ENCODE peak calls at places on chromosome 4, in four cellular contexts. Q is K562, L is HepG2, V is HCT116. Y is an unnamed sample.

GRCh38 chr4:78119698-78120097 is 62.6 kb downstream of the FRAS1 start:
- DNase-seq in Q (no peak), V (no peak), L (no peak), Y (no peak)

GRCh38 chr4:39821951-39822350 is 124.0 kb downstream of the UBE2K start:
- DNase-seq in V (no peak), Q (no peak), L (no peak), Y (no peak)

GRCh38 chr4:142719854-142720541 is 126.1 kb downstream of the INPP4B start:
- DNase-seq in Q (no peak), V (peak), L (no peak), Y (no peak)

GRCh38 chr4:151324449-151325319 is 721 bp downstream of the SH3D19 start:
- DNase-seq in L (peak), V (peak), Q (peak), Y (peak)

GRCh38 chr4:183747931-183748664 is 89.0 kb downstream of the TRAPPC11 start:
- DNase-seq in L (no peak), Q (no peak), V (no peak), Y (no peak)

GRCh38 chr4:165945991-165946390 is 73.0 kb downstream of the TLL1 start:
- DNase-seq in L (no peak), Q (no peak), V (no peak), Y (no peak)

GRCh38 chr4:150297861-150298474 is 219.7 kb downstream of the DCLK2 start:
- DNase-seq in V (peak), L (peak), Q (peak), Y (no peak)

GRCh38 chr4:139595989-139596679 is 40.1 kb upstream of the SETD7 start:
- DNase-seq in Q (no peak), L (no peak), V (no peak), Y (no peak)

GRCh38 chr4:39256436-39256835 is 74.1 kb downstream of the WDR19 start:
- DNase-seq in V (no peak), L (no peak), Q (no peak), Y (no peak)

GRCh38 chr4:75683482-75684155 is 10.4 kb upstream of the G3BP2 start:
- DNase-seq in Q (no peak), L (no peak), V (no peak), Y (no peak)

GRCh38 chr4:40328383-40328782 is 6.8 kb upstream of the CHRNA9 start:
- DNase-seq in L (no peak), V (no peak), Q (no peak), Y (no peak)

GRCh38 chr4:85836588-85836987 is 361.6 kb downstream of the ARHGAP24 start:
- DNase-seq in V (no peak), Q (no peak), L (no peak), Y (no peak)
- TF ChIP-seq FOSL1 in V (no peak), Q (no peak), L (no peak), Y (no peak)

GRCh38 chr4:47533689-47534347 is 48.7 kb downstream of the ATP10D start:
- DNase-seq in V (no peak), L (no peak), Q (no peak), Y (no peak)
- TF ChIP-seq FOSL1 in V (no peak), L (no peak), Q (no peak), Y (no peak)

DNA sequence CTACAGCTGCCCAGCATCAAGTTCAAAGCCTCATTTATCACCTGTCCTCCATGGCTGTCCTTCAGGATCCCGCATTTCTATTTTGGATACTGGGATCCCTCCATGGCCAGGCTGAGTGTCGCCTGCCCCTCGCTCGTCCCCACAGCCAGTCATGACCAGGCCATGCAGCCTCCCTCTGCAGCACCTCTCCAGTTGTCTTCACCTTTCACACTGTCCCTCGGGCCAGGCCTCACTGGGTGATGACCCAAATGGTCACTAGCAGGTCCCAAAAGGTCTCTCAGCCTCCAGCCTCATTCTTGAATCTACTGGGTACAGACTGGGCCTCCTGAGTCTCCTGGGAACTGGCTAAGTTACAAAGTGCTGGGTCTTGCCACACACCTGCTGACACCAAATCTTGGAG is 48.7 kb upstream of the HELT start:
- DNase-seq in Q (no peak), L (no peak), V (no peak), Y (no peak)
- TF ChIP-seq FOSL1 in Q (no peak), L (no peak), V (no peak), Y (no peak)

GRCh38 chr4:13483142-13484044 is 747 bp downstream of the RAB28 start:
- DNase-seq in V (peak), Q (peak), L (peak), Y (no peak)
- TF ChIP-seq FOSL1 in V (no peak), Q (no peak), L (no peak), Y (no peak)

GRCh38 chr4:140893939-140894338 is 137.8 kb upstream of the TBC1D9 start:
- DNase-seq in V (no peak), Q (no peak), L (no peak), Y (no peak)
- TF ChIP-seq FOSL1 in V (no peak), Q (no peak), L (no peak), Y (no peak)

DNA sequence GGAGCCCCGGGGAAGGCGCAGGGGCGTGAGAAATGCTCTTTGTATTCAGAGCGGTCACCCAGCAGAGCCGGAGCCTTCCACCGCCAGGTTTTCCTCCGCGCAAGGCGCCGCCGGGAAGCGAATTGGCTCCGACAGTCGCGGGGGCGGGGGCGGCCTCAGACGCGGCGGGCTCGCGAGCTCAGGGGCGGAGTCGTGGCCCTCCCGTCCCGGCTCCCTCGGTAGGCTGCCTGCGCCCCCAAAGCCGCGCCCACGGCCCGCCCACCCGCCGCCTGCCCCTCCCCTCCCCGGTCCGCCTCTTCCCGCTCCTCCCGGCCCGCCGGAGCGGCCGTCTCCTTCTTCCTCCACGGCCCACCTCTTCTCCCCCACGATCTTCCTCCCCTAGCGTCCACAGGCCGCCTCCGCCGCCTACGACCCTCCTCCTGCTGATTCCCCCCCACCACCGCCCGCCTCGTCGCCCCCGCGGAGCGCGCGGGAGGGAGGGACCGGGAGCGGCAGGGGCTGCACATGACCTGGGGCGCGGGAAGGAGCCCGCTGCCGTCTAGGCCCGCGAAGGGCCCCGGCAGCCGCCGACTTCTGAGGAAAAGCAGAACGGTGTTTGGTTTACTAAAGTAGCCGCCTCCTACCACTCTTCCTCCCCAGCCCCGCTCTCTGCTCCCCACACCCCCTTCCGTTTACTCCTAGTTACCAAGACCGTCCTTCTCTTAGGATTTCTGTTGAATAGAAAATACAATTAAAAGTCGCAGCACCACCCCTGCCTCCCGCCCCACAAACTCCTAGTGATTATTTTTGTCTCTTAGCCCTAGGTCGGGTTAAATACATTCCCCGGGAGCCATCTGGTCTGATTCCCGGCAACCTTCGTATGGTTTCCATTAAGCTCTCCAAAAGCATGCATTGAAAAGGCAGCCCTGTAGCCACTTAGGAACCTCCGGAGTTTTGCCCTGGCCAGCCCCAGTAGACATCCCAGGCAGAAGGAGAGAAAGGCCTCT is 53.2 kb downstream of the C4orf51 start:
- DNase-seq in Q (peak), L (peak), V (peak), Y (peak)
- TF ChIP-seq FOSL1 in Q (no peak), L (no peak), V (no peak), Y (peak)

GRCh38 chr4:73701116-73701515 is 39.3 kb upstream of the CXCL8 start:
- DNase-seq in L (no peak), Q (no peak), V (no peak), Y (no peak)
- TF ChIP-seq FOSL1 in L (no peak), Q (no peak), V (peak), Y (no peak)

GRCh38 chr4:170497105-170497504 is 407.3 kb upstream of the AADAT start:
- DNase-seq in Q (no peak), V (no peak), L (no peak), Y (no peak)
- TF ChIP-seq FOSL1 in Q (no peak), V (no peak), L (no peak), Y (no peak)

DNA sequence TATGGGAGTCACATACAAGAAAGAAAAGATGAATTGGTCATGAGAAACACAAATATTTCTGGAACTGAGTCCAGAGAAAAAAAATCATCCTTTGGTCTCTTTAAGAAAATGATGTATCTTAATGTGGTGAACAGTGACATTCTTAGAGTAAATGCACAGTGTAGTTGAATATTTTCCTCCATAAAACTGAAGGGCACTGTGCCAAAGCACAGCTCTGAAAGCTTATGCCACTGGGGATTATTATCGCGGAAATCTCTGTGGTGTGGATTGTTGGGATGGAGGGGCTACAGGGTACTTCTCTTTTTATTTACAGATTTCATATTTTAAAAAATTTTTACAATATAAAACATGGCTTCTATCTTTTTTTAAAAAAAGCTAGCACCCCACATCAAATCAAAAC is 908.1 kb downstream of the CCSER1 start:
- DNase-seq in V (no peak), L (no peak), Q (no peak), Y (no peak)
- TF ChIP-seq FOSL1 in V (no peak), L (no peak), Q (no peak), Y (no peak)

GRCh38 chr4:909131-909571 is 23.0 kb downstream of the GAK start:
- DNase-seq in V (no peak), Q (no peak), L (no peak), Y (no peak)

GRCh38 chr4:909821-910220 is 22.3 kb downstream of the GAK start:
- DNase-seq in Q (no peak), V (no peak), L (no peak), Y (no peak)

GRCh38 chr4:911871-912490 is 20.1 kb downstream of the GAK start:
- DNase-seq in V (no peak), L (no peak), Q (no peak), Y (no peak)

GRCh38 chr4:911221-911751 is 20.8 kb downstream of the GAK start:
- DNase-seq in Q (no peak), V (no peak), L (no peak), Y (no peak)

DNA sequence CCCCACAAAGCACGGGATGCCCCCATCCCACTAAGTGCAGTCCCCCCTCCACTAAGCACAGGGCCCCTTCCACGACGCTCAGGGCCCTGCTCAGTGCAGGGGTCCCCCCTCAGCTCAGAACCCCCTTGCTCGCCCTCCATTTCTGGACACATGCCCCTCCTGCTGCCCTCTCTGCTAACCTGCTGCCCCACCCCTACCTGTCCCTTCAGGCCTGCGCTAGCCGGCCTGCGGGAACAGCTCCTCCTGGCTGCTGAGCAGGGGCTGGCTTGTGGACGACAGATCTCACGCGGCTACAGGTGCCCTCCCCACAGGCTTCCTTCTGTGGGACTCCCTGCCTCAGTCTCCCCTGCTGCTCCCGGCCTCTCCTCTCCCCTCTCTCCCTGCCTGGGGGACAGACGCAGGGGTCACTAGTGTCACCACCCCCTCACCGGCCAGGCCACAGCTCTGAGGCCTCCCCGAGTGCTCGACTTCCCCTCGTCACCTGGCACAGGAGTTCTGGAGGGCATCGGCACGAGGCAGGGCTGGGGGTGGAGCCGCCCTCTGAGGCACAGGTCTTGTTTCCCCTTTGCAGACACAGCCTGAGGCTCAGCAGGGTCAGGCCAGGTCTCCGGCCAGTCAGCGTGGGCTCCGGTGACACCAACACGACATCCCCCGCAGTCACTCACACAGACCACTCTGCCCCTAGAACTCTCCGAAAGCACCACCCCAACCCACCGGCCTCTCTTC is 21.6 kb downstream of the GAK start:
- DNase-seq in L (no peak), Q (no peak), V (no peak), Y (no peak)
- TF ChIP-seq FOSL1 in L (no peak), Q (no peak), V (no peak), Y (no peak)